ENCODE peak calls at places on chromosomes 1 and 21, in four cellular contexts. Y is IMR-90, Q is OCI-LY7, B is foreskin fibroblast. T is an unnamed sample.
A peak's percentile ranks its signal among the peaks of the same experiment; 100 is the strongest.

GRCh38 chr1:217457016-217457415 is 173.9 kb downstream of the GPATCH2 start:
- DNase-seq in Q (no peak), Y (no peak), B (no peak), T (peak; percentile 61)

GRCh38 chr1:156626079-156626438 is 6.8 kb downstream of the HAPLN2 start:
- DNase-seq in Y (no peak), B (no peak), Q (no peak), T (no peak)

GRCh38 chr1:116933586-116934515 is 24.1 kb downstream of the PTGFRN start:
- DNase-seq in Y (no peak), B (no peak), Q (no peak), T (no peak)

GRCh38 chr1:8517579-8518489 is 199.9 kb downstream of the SLC45A1 start:
- DNase-seq in Y (peak; percentile 43), B (peak; percentile 21), Q (no peak), T (no peak)

GRCh38 chr1:216566809-216567208 is 143.6 kb upstream of the USH2A start:
- DNase-seq in Y (peak; percentile 45), Q (no peak), B (peak; percentile 46), T (peak; percentile 31)

GRCh38 chr1:12177999-12178441 is 11.2 kb downstream of the TNFRSF1B start:
- DNase-seq in Y (peak; percentile 93), B (peak; percentile 96), Q (no peak), T (peak; percentile 27)

GRCh38 chr1:219782311-219782710 is 146.0 kb downstream of the SLC30A10 start:
- DNase-seq in Y (no peak), Q (no peak), B (no peak), T (no peak)

GRCh38 chr1:8153961-8154360 is 127.9 kb upstream of the ERRFI1 start:
- DNase-seq in Q (no peak), Y (no peak), B (no peak), T (no peak)

GRCh38 chr1:1996207-1996651 is 7.4 kb downstream of the CFAP74 start:
- DNase-seq in B (no peak), Y (peak; percentile 20), Q (peak; percentile 51), T (no peak)

GRCh38 chr1:179814513-179814838 is 63.1 kb downstream of the TOR1AIP2 start:
- DNase-seq in Q (no peak), Y (no peak), B (no peak), T (no peak)

GRCh38 chr1:152459596-152460528 is 45.8 kb upstream of the CRNN start:
- DNase-seq in Q (peak; percentile 77), Y (peak; percentile 52), B (peak; percentile 75), T (peak; percentile 63)

GRCh38 chr1:16458801-16459200 is 18.3 kb downstream of the NECAP2 start:
- DNase-seq in Y (no peak), Q (no peak), B (no peak), T (no peak)

GRCh38 chr1:89126602-89127001 is 688 bp upstream of the GBP2 start:
- DNase-seq in Q (no peak), Y (no peak), B (no peak), T (no peak)

GRCh38 chr1:232904566-232904965 is 45.8 kb upstream of the NTPCR start:
- DNase-seq in Q (no peak), Y (peak; percentile 89), B (peak; percentile 28), T (peak; percentile 93)

GRCh38 chr1:37498872-37499617 is 15.5 kb downstream of the MEAF6 start:
- DNase-seq in B (peak; percentile 85), Y (peak; percentile 70), Q (no peak), T (peak; percentile 54)

GRCh38 chr1:223700942-223701637 is 11.2 kb upstream of the CAPN2 start:
- DNase-seq in B (peak; percentile 98), Y (peak; percentile 98), Q (no peak), T (peak; percentile 97)

GRCh38 chr1:167488786-167489185 is 29.5 kb downstream of the CD247 start:
- DNase-seq in Y (no peak), Q (no peak), B (no peak), T (peak; percentile 4)

GRCh38 chr1:194331758-194332157 is 1145.3 kb upstream of the B3GALT2 start:
- DNase-seq in Q (no peak), Y (peak; percentile 47), B (peak; percentile 33), T (peak; percentile 35)

GRCh38 chr1:202224453-202224852 is 30.9 kb downstream of the LGR6 start:
- DNase-seq in B (no peak), Y (no peak), Q (no peak), T (no peak)

GRCh38 chr1:202225131-202225530 is 31.5 kb downstream of the LGR6 start:
- DNase-seq in B (no peak), Y (no peak), Q (no peak), T (no peak)

GRCh38 chr1:202220733-202221132 is 27.1 kb downstream of the LGR6 start:
- DNase-seq in B (no peak), Y (no peak), Q (no peak), T (no peak)

GRCh38 chr1:202223110-202223834 is 29.7 kb downstream of the LGR6 start:
- DNase-seq in Q (no peak), Y (no peak), B (no peak), T (no peak)

DNA sequence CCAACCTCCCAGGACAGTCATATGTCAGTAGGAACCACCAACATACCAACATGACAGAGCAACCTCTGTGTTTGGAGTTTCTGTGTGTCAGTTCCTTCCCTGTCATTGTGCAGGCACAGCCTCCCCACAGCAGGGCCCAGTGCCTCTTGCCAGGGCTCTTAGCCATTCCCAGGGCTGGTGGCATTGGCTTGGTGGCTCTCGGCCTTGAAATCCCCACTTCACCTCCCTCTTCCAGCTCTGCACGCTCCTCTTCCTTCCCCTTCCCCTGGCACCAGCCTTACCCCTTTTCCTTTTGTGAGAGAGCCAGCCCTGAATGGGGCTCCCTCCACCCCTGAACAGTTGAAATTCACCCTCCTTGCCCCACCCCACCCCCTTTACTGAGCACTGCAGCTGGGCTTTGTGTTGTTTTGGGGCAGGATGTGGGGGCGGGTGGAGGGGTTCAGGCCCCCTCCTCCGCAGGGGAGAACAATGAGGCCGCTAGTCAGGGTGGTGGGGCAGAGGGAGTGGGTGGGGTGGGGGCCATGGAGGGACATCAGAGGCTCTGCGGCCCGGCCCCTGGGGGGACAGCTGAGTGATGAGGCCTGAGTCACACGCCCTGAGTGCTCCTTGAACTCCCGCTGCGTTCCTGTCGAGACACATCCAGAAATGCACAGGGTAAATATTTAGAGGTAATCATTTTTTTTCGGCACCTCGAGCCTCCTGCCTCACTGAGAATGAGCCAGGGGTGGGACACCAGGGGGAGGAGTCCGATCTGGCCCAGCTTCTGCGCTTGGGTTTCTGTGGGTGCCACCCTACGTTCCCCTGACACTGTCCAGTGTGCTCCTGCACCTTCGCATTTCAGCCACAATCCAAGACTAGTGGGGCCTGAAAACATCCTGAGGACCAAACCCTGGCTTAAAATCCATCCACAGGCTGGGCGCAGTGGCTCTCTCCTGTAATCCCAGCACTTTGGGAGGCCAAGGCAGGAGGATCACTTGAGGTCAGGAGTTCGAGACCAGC is 28.6 kb downstream of the LGR6 start:
- DNase-seq in Q (no peak), Y (no peak), B (no peak), T (peak; percentile 88)
- H3K4me3 ChIP-seq in Q (no peak overlapping the region), Y (no peak overlapping the region), B (no peak overlapping the region), T (no peak overlapping the region)

DNA sequence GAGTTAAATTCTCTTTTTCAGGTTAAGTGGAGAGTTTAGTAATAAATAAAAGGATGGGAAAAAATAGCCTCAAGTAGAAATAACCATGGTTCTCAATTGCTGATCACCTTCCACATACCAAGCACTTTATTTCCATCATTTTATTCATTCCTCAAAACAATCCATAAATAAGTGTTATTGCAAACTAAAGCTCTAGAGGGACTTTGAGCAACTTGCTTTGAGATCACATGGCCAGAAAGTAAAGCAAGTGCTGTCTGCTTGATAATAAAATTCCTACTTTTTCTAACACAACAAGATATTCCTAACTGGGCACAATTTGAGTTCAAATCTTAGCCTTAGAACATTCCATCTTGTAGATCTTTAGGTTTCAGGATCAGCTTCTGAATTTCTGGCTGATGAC is 97.1 kb upstream of the C1orf87 start:
- DNase-seq in Q (no peak), Y (no peak), B (no peak), T (no peak)
- TF ChIP-seq CTCF in Q (no peak), Y (no peak), B (no peak), T (no peak)

GRCh38 chr21:43297411-43297981 is 128.7 kb downstream of the CRYAA start:
- DNase-seq in B (no peak), Y (no peak), Q (no peak), T (no peak)
- H3K4me3 ChIP-seq in B (no peak overlapping the region), Y (no peak overlapping the region), Q (no peak overlapping the region), T (no peak overlapping the region)

GRCh38 chr1:204113900-204114299 is 37.9 kb downstream of the ETNK2 start:
- DNase-seq in B (peak; percentile 35), Y (peak; percentile 38), Q (no peak), T (peak; percentile 20)
- TF ChIP-seq CTCF in B (no peak), Y (no peak), Q (no peak), T (no peak)

GRCh38 chr21:17451364-17451869 is 61.4 kb upstream of the CXADR start:
- DNase-seq in B (peak; percentile 85), Q (no peak), Y (peak; percentile 89), T (peak; percentile 87)

GRCh38 chr21:17458279-17458678 is 54.6 kb upstream of the CXADR start:
- DNase-seq in Q (no peak), B (no peak), Y (no peak), T (no peak)

GRCh38 chr21:17454315-17455027 is 58.4 kb upstream of the CXADR start:
- DNase-seq in Q (peak; percentile 70), B (peak; percentile 90), Y (peak; percentile 92), T (peak; percentile 73)

GRCh38 chr21:17455451-17455850 is 57.4 kb upstream of the CXADR start:
- DNase-seq in Q (no peak), B (no peak), Y (no peak), T (no peak)

DNA sequence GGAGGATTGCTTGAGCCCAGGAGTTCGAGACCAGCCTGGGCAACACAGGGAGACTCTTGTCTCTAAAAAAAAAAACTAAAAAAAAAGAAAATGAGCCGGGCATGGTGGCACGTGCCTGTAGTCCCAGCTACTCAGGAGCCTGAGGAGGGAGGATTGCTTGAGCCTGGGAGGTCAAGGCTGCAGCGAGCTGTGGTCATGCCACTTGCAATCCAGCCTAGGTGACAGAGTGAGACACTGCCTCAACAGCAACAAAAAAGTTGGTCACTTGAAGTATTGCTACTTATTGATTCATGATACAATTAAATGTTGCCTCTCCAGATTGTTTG is 57.9 kb upstream of the CXADR start:
- DNase-seq in B (no peak), Q (no peak), Y (no peak), T (no peak)
- H3K4me3 ChIP-seq in B (no peak overlapping the region), Q (no peak overlapping the region), Y (no peak overlapping the region), T (no peak overlapping the region)

DNA sequence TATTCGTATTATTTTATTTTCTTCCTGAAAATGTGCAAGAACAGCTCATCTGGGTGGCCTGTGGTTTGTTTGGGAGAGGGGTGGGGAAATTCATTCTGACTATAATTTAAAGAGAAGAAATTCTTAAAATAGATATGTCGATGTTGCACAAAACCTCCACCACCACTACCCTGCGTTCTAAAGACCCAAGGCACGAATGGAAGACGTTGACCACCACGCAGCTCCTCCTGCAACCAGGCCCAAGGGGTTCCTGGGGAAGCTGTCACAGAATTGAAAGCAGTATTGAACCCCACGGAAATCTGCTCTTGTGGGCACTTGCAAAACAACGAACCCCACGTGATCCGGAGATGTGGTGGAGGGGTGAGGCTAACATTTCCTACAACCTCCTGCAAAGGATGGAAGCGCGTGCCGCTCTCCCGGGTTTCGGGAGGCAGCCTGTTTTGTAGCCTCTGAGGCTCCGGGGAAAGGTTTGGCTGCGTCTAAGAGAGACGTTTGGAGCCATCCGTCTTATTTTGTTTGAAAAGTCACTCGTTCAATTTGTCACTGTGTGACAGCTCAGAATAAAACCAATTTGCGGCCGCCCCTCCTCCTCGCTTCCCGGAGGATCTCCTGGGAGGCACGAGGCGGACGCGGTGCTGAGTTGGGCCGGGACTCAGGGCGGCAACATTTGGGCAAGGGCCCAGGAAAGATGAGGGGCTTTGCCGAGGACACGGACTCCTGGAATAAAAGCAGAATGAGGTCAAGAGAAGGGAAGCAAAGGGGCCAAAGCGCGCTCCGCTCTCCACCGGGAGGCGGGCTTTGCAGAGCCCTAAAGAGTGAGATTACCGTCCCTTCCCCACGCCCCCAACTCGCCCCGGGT is 791 bp upstream of the HLX start:
- DNase-seq in Q (no peak), B (no peak), Y (no peak), T (no peak)
- TF ChIP-seq CTCF in Q (no peak), B (peak; percentile 9), Y (no peak), T (no peak)

T was measured in bronchial epithelial cell.